ENCODE peak calls at places on chromosomes 13 and 19, in four cellular contexts. Y is ovary, J is astrocyte of the spinal cord, K is colonic mucosa. E is an unnamed sample.

GRCh38 chr13:43269037-43269476 is 245.7 kb downstream of the DNAJC15 start:
- DNase-seq in Y (peak; percentile 63), J (peak; percentile 95), K (peak; percentile 36), E (peak; percentile 97)

GRCh38 chr13:113064534-113065405 is 40.8 kb upstream of the F7 start:
- DNase-seq in K (no peak), J (peak; percentile 58), Y (no peak), E (peak; percentile 81)

GRCh38 chr13:96963786-96964475 is 30.3 kb downstream of the OXGR1 start:
- DNase-seq in J (no peak), K (no peak), Y (no peak), E (no peak)

GRCh38 chr13:94138831-94139230 is 340.7 kb downstream of the DCT start:
- DNase-seq in J (no peak), Y (no peak), K (no peak), E (no peak)

GRCh38 chr19:30696514-30696913 is 324.3 kb downstream of the ZNF536 start:
- DNase-seq in Y (no peak), K (no peak), J (no peak), E (no peak)

GRCh38 chr13:39734952-39735351 is 79.5 kb downstream of the COG6 start:
- DNase-seq in K (no peak), Y (no peak), J (no peak), E (no peak)

GRCh38 chr19:30340724-30341595 is 31.2 kb upstream of the ZNF536 start:
- DNase-seq in K (no peak), Y (no peak), J (no peak), E (no peak)

GRCh38 chr13:56393549-56393948 is 747.2 kb upstream of the PRR20A start:
- DNase-seq in K (no peak), J (no peak), Y (no peak), E (no peak)

GRCh38 chr13:100573121-100573520 is 15.5 kb downstream of the GGACT start:
- DNase-seq in J (peak; percentile 78), Y (peak; percentile 58), K (peak; percentile 75), E (peak; percentile 88)

GRCh38 chr19:28409859-28410258 is 803.1 kb downstream of the UQCRFS1 start:
- DNase-seq in K (no peak), J (no peak), Y (no peak), E (no peak)

GRCh38 chr13:90974249-90974954 is 373.1 kb upstream of the MIR17HG start:
- DNase-seq in Y (no peak), J (no peak), K (no peak), E (no peak)

GRCh38 chr13:57631607-57632275 is at the start of gene PCDH17:
- DNase-seq in Y (no peak), K (no peak), J (peak; percentile 60), E (peak; percentile 44)

GRCh38 chr19:670609-671075 is 5.5 kb upstream of the FSTL3 start:
- DNase-seq in K (no peak), Y (no peak), J (no peak), E (no peak)

GRCh38 chr19:4538601-4538954 is 1.3 kb downstream of the LRG1 start:
- DNase-seq in K (no peak), J (no peak), Y (no peak), E (no peak)

GRCh38 chr19:45356760-45357444 is 13.5 kb downstream of the ERCC2 start:
- DNase-seq in K (no peak), Y (no peak), J (no peak), E (no peak)

GRCh38 chr13:30034448-30034795 is 184.0 kb upstream of the UBL3 start:
- DNase-seq in Y (no peak), J (no peak), K (no peak), E (peak; percentile 31)

GRCh38 chr13:31920301-31920818 is 111.2 kb upstream of the FRY start:
- DNase-seq in J (no peak), K (no peak), Y (no peak), E (peak; percentile 31)

GRCh38 chr13:95530178-95530577 is 22.3 kb upstream of the CLDN10 start:
- DNase-seq in J (peak; percentile 72), Y (no peak), K (no peak), E (peak; percentile 59)

GRCh38 chr13:99086869-99087129 is 108.9 kb upstream of the DOCK9 start:
- DNase-seq in J (no peak), Y (no peak), K (peak; percentile 44), E (no peak)

GRCh38 chr19:14366529-14366928 is 14.7 kb upstream of the ADGRE5 start:
- DNase-seq in J (peak; percentile 70), Y (peak; percentile 31), K (peak; percentile 95), E (peak; percentile 64)

GRCh38 chr13:114064516-114065140 is 67.8 kb downstream of the RASA3 start:
- DNase-seq in Y (peak; percentile 56), J (peak; percentile 51), K (no peak), E (peak; percentile 51)

GRCh38 chr13:107534548-107534947 is 680.8 kb downstream of the LIG4 start:
- DNase-seq in Y (no peak), J (peak; percentile 25), K (no peak), E (no peak)

GRCh38 chr19:4120933-4121612 is 2.8 kb downstream of the MAP2K2 start:
- DNase-seq in J (no peak), Y (no peak), K (no peak), E (no peak)

GRCh38 chr13:103615778-103616177 is 549.6 kb upstream of the SLC10A2 start:
- DNase-seq in J (no peak), K (no peak), Y (no peak), E (no peak)

GRCh38 chr19:3570619-3571018 is 2.1 kb upstream of the HMG20B start:
- DNase-seq in J (no peak), K (no peak), Y (no peak), E (no peak)

DNA sequence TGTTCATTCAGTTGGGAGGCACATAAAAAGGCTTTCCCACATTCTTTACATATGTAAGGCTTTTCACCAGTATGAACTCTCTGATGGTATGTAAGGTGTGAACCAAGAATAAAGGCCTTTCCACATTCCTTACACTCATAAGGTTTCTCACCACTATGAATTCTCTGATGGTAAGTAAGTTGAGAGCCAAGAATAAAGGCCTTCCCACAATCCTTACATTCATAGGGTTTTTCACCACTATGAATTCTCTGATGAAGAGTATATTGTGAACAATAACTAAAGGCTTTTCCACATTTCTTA is 29.3 kb downstream of the ZNF571 start:
- DNase-seq in K (no peak), J (no peak), Y (no peak), E (no peak)
- H3K4me3 ChIP-seq in K (no peak overlapping the region), J (no peak overlapping the region), Y (no peak overlapping the region), E (no peak overlapping the region)

DNA sequence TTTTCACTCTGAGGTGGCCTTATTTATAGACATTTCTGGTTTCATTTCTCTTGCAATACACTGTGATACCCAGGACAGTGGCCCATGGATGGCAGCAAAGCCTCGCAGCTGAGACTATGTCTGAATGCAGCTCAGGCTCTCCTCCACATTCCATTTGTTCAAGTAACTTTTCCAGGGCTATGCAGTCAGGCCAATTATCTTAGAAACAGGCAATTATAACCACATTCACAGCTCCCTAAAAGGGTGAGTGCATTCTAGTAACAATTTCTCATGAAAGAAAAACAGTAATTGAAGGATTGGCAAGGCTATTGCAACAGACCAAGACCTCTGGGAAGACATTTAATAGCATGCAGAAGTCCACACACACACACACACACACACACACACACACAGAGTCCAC is 264.0 kb downstream of the TBC1D4 start:
- DNase-seq in J (peak; percentile 60), K (no peak), Y (no peak), E (peak; percentile 70)
- TF ChIP-seq CTCF in J (peak; percentile 10), K (no peak), Y (no peak), E (no peak)

GRCh38 chr13:27355894-27356293 is 68.5 kb upstream of the GTF3A start:
- DNase-seq in J (no peak), Y (no peak), K (no peak), E (no peak)

GRCh38 chr13:27354379-27354778 is 70.0 kb upstream of the GTF3A start:
- DNase-seq in K (no peak), Y (no peak), J (peak; percentile 37), E (peak; percentile 61)

GRCh38 chr13:27352698-27353097 is 71.7 kb upstream of the GTF3A start:
- DNase-seq in K (no peak), J (no peak), Y (no peak), E (no peak)

GRCh38 chr13:27353166-27353583 is 71.2 kb upstream of the GTF3A start:
- DNase-seq in J (peak; percentile 58), Y (no peak), K (no peak), E (peak; percentile 29)

GRCh38 chr13:27353653-27354052 is 70.8 kb upstream of the GTF3A start:
- DNase-seq in K (no peak), Y (no peak), J (no peak), E (no peak)
- H3K4me3 ChIP-seq in K (no peak overlapping the region), Y (no peak overlapping the region), J (no peak overlapping the region), E (no peak overlapping the region)

DNA sequence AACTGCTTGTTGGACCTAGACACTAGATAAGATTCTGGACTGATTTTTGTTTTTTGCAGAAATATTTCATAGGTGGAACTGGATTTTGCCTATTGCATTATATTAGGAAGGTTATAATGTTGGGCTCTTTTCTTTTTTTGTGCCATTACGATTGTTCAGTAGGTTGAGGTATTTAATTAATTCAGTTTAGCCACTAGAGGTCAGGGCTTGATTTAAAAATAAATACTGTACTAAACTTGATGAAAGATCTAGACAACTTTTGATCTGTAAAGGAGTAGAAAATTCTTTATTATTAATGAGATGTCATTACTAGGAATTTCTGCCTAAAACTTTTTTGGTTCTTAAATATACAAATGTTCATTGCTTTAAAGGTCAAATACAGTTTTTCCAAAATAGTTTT is 15.2 kb upstream of the SUPT20H start:
- DNase-seq in Y (no peak), K (no peak), J (peak; percentile 55), E (peak; percentile 73)
- TF ChIP-seq CTCF in Y (no peak), K (no peak), J (peak; percentile 22), E (peak; percentile 21)

GRCh38 chr19:6092329-6093286 is 17.7 kb downstream of the RFX2 start:
- DNase-seq in J (peak; percentile 82), K (peak; percentile 89), Y (peak; percentile 76), E (peak; percentile 82)
- H3K4me3 ChIP-seq in J (peak overlapping the region; percentile 9), K (peak overlapping the region; percentile 7), Y (peak overlapping the region; percentile 27), E (peak overlapping the region; percentile 32)

GRCh38 chr13:46071590-46072249 is 19.2 kb upstream of the ZC3H13 start:
- DNase-seq in J (no peak), K (no peak), Y (no peak), E (no peak)
- TF ChIP-seq CTCF in J (no peak), K (no peak), Y (no peak), E (no peak)